ENCODE peak calls at places on chromosomes 5 and 9, in six cellular contexts. P is hepatocyte, B is PC-3, W is GM23338, F is GM23248, Y is neural progenitor cell. U is an unnamed sample.

GRCh38 chr5:77518304-77518703 is 26.2 kb upstream of the WDR41 start:
- DNase-seq in Y (peak), W (peak), F (peak), P (no peak), B (peak), U (peak)

GRCh38 chr9:12956261-12956660 is 181.4 kb downstream of the LURAP1L start:
- DNase-seq in W (no peak), F (peak), P (peak), Y (no peak), B (no peak), U (no peak)

GRCh38 chr5:172688735-172689572 is 47.9 kb downstream of the NEURL1B start:
- DNase-seq in W (no peak), P (peak), F (no peak), Y (no peak), B (peak), U (peak)

GRCh38 chr5:135478938-135479337 is 26.8 kb upstream of the TIFAB start:
- DNase-seq in P (no peak), W (no peak), B (no peak), Y (peak), F (no peak), U (no peak)

GRCh38 chr9:114930063-114930812 is at the start of gene TNFSF8:
- DNase-seq in P (no peak), Y (no peak), B (no peak), F (no peak), W (no peak), U (peak)

GRCh38 chr5:135538261-135538660 is 2.5 kb upstream of the NEUROG1 start:
- DNase-seq in W (no peak), P (no peak), F (no peak), B (no peak), Y (no peak), U (no peak)

GRCh38 chr9:81465468-81466002 is 223.8 kb downstream of the TLE1 start:
- DNase-seq in F (no peak), P (no peak), Y (no peak), B (no peak), W (no peak), U (no peak)

GRCh38 chr9:1320041-1320440 is 269.9 kb downstream of the DMRT2 start:
- DNase-seq in Y (no peak), B (no peak), F (no peak), W (no peak), P (no peak), U (no peak)

GRCh38 chr9:122106576-122106975 is 13.5 kb upstream of the TTLL11 start:
- DNase-seq in F (no peak), Y (no peak), B (no peak), P (no peak), W (no peak), U (no peak)

GRCh38 chr5:177428574-177429217 is 2.2 kb downstream of the GRK6 start:
- DNase-seq in P (no peak), Y (no peak), B (no peak), W (no peak), F (no peak), U (no peak)

GRCh38 chr5:75091597-75091996 is 39.2 kb upstream of the GCNT4 start:
- DNase-seq in W (no peak), F (peak), P (no peak), Y (no peak), B (peak), U (no peak)

GRCh38 chr9:101027246-101027645 is 1.3 kb upstream of the PLPPR1 start:
- DNase-seq in B (no peak), W (no peak), Y (no peak), P (no peak), F (no peak), U (no peak)

GRCh38 chr9:89363921-89364663 is 45.8 kb downstream of the SECISBP2 start:
- DNase-seq in F (no peak), P (no peak), W (no peak), B (no peak), Y (no peak), U (no peak)

GRCh38 chr9:133048595-133048994 is 13.2 kb upstream of the CEL start:
- DNase-seq in Y (peak), W (peak), F (peak), B (peak), P (peak), U (peak)

GRCh38 chr5:151326276-151326675 is 21.1 kb downstream of the SLC36A2 start:
- DNase-seq in F (no peak), B (no peak), P (no peak), Y (no peak), W (no peak), U (no peak)

GRCh38 chr5:51657340-51658240 is 274.3 kb downstream of the ISL1 start:
- DNase-seq in Y (no peak), F (no peak), P (no peak), W (no peak), B (peak), U (no peak)

GRCh38 chr9:36744678-36745077 is 172.0 kb downstream of the MELK start:
- DNase-seq in W (no peak), F (no peak), Y (no peak), P (no peak), B (peak), U (no peak)
- TF ChIP-seq EZH2phosphoT487 in W (no peak), F (no peak), Y (no peak), P (no peak), B (no peak), U (no peak)

DNA sequence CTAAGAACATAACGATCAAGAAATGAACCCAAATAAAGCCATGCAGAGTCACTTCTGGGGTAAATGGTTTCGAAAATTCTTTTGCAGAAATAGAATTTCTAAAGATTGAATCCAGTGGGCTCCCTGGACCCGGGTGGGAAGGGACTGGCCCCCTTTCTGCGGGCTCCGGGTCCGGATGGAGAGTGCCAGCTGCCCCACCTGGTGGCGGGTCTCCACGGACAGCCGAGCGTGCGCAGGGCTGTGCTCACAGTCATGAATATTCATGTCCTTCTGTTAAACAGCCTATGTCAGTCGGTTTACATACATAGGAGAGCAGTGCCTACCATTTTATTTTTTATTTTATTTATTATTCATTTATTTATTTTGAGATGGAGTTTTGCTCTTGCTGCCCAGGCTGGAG is 4.7 kb upstream of the PPP1R26 start:
- DNase-seq in F (peak), Y (peak), P (peak), B (no peak), W (peak), U (peak)
- TF ChIP-seq EZH2phosphoT487 in F (no peak), Y (no peak), P (no peak), B (no peak), W (no peak), U (no peak)

GRCh38 chr9:120775859-120776258 is 17.4 kb downstream of the FBXW2 start:
- DNase-seq in Y (no peak), B (no peak), P (no peak), W (no peak), F (no peak), U (no peak)
- TF ChIP-seq EZH2phosphoT487 in Y (no peak), B (no peak), P (no peak), W (no peak), F (no peak), U (no peak)

DNA sequence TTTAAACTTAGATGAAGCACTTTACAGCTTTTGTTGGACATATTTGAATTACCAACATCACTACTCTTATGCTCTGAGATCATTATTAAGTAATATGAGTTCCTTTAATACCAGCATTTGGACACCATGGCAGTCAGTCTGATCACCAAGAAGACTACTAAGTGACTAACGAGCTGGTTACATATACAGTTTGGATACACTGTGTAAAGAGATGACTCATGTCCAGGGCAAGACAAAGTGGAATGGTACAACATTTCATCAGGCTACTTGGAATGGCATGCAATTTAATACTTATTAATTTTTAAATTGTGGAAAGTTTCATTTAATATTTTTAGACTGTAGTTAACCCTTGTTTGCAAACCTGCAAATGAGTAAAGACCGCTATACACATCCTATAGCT is 237.4 kb upstream of the PRDM9 start:
- DNase-seq in P (no peak), W (no peak), Y (no peak), F (peak), B (peak), U (no peak)
- TF ChIP-seq EZH2phosphoT487 in P (no peak), W (no peak), Y (no peak), F (no peak), B (no peak), U (no peak)

GRCh38 chr5:107915413-107915812 is 244.7 kb upstream of the EFNA5 start:
- DNase-seq in Y (no peak), F (peak), P (no peak), B (no peak), W (no peak), U (no peak)
- TF ChIP-seq EZH2phosphoT487 in Y (no peak), F (no peak), P (no peak), B (no peak), W (no peak), U (no peak)

GRCh38 chr5:26872337-26872736 is 166.0 kb downstream of the CDH9 start:
- DNase-seq in F (no peak), Y (no peak), B (peak), W (no peak), P (no peak), U (no peak)
- TF ChIP-seq EZH2phosphoT487 in F (no peak), Y (no peak), B (no peak), W (no peak), P (no peak), U (no peak)

U was measured in OCI-LY7.